ENCODE peak calls at places on chromosomes 16 and 17, in six cellular contexts. M, S, F, V, D and I are unnamed samples. For H3K4me1 and H3K36me3, the result is how much of the 10 kb centered on the place peaks cover.

GRCh38 chr16:58733671-58734458 is at the start of gene GOT2:
- DNase-seq in M (peak), D (peak), V (peak), S (peak), F (peak), I (peak)

GRCh38 chr16:56742030-56742984 is 12.4 kb downstream of the NUP93 start:
- DNase-seq in D (no peak), S (no peak), F (no peak), M (no peak), V (no peak), I (no peak)

GRCh38 chr16:11076259-11077018 is 132.1 kb downstream of the CLEC16A start:
- DNase-seq in S (no peak), F (no peak), M (no peak), V (no peak), D (no peak), I (no peak)

GRCh38 chr16:79997257-79997656 is 396.7 kb upstream of the MAF start:
- DNase-seq in M (no peak), V (no peak), D (no peak), S (no peak), F (no peak), I (no peak)

GRCh38 chr17:47205419-47205963 is 3.7 kb upstream of the MYL4 start:
- DNase-seq in S (peak), M (peak), V (peak), D (peak), F (no peak), I (peak)

GRCh38 chr17:50079334-50080095 is 15.6 kb upstream of the PDK2 start:
- DNase-seq in S (peak), M (peak), V (no peak), F (peak), D (no peak), I (no peak)

GRCh38 chr16:11405331-11406176 is 60.3 kb downstream of the RMI2 start:
- DNase-seq in F (peak), S (peak), M (no peak), D (peak), V (no peak), I (no peak)

GRCh38 chr17:78346605-78347250 is 13.1 kb downstream of the SOCS3 start:
- DNase-seq in V (no peak), S (no peak), F (peak), D (no peak), M (no peak), I (no peak)

GRCh38 chr16:2194852-2195315 is 1.5 kb downstream of the CASKIN1 start:
- DNase-seq in M (no peak), S (peak), V (peak), F (no peak), D (peak), I (no peak)

GRCh38 chr16:9091867-9092281 is 430 bp downstream of the HAPSTR1 start:
- DNase-seq in F (peak), M (peak), S (peak), V (peak), D (peak), I (no peak)

GRCh38 chr17:954431-955164 is 25.0 kb downstream of the NXN start:
- DNase-seq in V (no peak), S (no peak), D (no peak), F (peak), M (no peak), I (no peak)

GRCh38 chr16:29901607-29901945 is 1.3 kb downstream of the ASPHD1 start:
- DNase-seq in M (no peak), F (no peak), S (no peak), D (no peak), V (no peak), I (no peak)

GRCh38 chr16:71255721-71256120 is 25.2 kb upstream of the HYDIN start:
- DNase-seq in V (no peak), F (no peak), M (no peak), S (no peak), D (no peak), I (no peak)

GRCh38 chr16:88758227-88758943 is 26.6 kb downstream of the PIEZO1 start:
- DNase-seq in S (no peak), M (no peak), F (no peak), D (no peak), V (no peak), I (no peak)

GRCh38 chr17:62704381-62704971 is 77.0 kb downstream of the MRC2 start:
- DNase-seq in D (peak), F (no peak), V (no peak), S (peak), M (peak), I (no peak)

GRCh38 chr16:20762404-20763123 is 1.2 kb upstream of the ACSM3 start:
- DNase-seq in M (no peak), V (no peak), S (no peak), D (no peak), F (no peak), I (no peak)

GRCh38 chr16:58053682-58054005 is 28.1 kb downstream of the MMP15 start:
- DNase-seq in F (no peak), V (no peak), S (no peak), D (no peak), M (no peak), I (no peak)

DNA sequence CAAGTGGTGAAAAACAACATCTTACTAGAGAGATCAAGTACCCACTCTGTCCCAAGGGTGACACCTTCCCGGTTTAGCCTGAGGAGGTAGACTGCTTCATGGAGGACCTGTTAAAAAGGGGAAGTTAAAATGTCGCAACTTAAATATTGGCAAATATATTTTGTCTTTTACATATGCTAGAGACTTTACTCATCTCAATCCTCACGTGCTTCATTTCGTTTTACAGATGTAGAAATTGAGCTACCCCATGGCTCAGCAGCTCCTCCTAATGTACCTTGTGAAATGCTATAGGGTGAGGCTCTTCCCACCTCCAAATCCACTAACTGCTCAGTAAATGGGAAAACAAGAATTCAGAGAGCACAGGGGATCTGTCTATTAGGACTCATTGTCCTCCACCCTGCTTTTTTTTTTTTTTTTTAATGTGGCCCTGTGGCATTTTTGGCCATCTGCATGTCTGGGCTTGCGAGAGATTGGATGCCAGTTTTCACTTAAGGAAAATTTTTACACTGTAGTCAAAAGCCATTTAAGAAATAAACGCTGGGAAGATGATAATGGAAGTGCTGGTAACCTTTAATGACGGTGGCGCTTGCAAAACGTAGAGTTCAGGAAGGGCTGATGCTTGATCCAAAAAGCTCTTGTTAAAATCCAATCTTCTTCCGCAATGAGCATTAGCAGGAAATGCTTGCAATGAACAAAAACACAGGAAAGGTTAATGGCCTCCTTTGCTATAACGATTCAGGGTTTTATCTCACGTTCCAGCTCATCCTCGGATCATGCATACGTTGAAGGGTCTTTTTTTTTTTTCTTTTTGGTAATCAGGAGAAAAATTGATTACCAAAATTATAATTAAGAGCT is 39.8 kb downstream of the HSBP1 start:
- DNase-seq in S (no peak), V (no peak), F (no peak), D (no peak), M (no peak), I (no peak)
- H3K4me1 ChIP-seq in S (under half), V (under half), F (under half), D (under half), M (under half), I (under half)

GRCh38 chr16:3769942-3770341 is 52.6 kb upstream of the TRAP1 start:
- DNase-seq in F (no peak), M (no peak), V (no peak), D (no peak), S (no peak), I (no peak)
- H3K36me3 ChIP-seq in F (under half), M (half or more), V (half or more), D (under half), S (half or more), I (half or more)

DNA sequence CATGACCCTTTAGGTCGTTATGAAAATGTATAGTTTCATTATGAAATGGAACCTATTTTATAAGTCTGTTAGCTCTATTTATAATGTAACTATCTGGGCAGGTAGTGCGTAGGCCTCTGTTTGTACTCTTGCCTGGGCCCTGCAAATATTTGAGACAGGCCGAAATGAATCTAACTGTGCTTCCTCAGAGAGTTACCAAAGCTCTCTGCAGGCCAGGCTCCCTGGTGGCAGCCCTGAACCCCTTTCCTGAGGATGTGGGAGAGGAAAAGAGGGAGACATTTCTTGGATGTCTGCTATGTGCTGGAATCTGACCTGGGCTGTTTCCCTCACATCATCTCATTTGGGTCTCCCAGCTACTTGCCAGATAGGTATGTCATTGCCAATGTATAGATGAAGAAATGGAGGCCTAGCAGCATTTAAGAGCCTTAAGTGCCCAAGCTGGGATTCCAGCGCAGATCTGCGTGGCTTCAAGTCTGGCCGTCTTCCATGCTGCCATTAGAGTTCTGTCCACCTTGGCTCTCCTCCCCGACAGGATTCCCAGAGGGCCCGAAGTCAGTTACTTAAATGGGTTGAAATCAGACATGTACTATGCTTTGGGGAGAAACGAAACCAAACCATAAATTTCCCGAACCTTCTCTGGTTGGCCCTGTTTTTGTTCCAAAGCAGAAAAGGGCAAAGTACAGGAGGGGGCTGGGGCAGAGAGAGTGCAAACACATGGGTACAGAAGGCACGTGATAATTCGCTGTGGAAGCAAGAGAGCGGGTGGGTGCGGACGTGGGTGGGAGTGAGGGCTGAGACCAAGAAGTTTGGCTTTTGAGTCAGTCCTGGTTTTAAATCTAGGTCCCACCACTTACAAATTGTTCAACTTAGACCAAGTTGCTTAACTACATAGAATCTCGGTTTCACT is 33.0 kb upstream of the CCR7 start:
- DNase-seq in V (peak), M (peak), F (no peak), D (no peak), S (no peak), I (no peak)
- H3K4me3 ChIP-seq in V (peak), M (peak), F (no peak), D (no peak), S (no peak), I (no peak)

GRCh38 chr17:63941751-63942150 is 9.6 kb upstream of the CD79B start:
- DNase-seq in V (no peak), S (no peak), M (no peak), D (no peak), F (no peak), I (no peak)
- H3K4me1 ChIP-seq in V (under half), S (under half), M (under half), D (under half), F (under half), I (under half)

DNA sequence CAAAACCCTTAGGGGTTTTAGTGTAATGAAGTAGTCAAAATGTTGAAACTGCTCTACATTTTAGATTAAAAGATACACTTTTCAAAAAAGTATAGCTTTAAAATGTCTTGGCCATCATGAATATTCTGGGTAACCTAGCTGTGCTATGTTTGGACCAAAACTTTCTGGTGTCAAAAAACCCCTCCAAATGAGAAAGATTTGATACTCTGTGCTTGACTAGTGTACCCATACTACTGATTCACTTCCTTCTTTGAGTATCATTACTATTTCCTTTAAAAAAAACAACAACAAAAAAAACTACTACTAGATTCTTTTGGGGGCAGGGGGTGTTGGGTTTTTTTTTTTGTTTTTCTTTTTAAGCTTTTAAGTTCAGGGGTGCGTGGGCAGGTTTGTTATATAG is 37.3 kb downstream of the PTRH2 start:
- DNase-seq in D (no peak), S (no peak), V (no peak), M (no peak), F (no peak), I (no peak)
- H3K36me3 ChIP-seq in D (under half), S (half or more), V (half or more), M (half or more), F (under half), I (under half)

DNA sequence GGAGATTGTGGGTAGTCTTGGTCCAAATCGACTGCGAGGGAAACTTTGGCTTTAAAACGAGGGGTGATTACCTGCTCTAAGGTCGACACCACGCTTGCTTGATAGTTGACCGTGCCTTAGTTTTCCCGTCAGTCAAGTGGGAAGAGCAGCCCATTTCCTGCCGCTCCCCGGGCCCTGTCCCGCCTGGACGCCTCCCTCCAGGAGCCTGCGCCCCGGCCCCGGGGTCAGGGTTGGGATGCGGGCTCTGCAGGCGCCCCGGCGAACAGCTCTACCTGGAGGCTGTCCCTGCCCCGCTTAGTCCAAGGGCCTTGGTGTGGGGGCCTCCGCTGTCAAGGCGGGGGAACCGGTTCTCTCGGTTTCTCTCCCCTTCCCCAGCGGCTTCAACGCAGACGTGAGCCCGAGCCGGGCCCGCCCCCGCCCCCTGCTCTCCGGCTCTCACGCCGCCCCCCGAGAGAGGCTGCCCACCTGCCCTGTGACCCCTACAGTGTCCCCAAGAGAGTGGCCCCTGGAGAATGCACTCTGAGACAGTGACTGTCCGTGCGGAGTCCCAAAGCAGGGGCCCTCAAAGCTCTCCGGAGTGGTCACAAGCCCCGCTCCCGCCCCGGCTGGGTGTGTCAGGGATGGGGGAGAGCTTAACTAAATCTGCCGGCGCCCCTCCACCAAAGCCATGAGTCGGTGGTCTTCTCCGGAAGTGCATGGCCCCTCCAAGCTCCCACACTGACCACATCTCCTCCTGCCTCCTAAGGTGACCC is 117.4 kb upstream of the SMURF2 start:
- DNase-seq in M (peak), F (no peak), V (no peak), S (no peak), D (no peak), I (no peak)
- H3K4me3 ChIP-seq in M (peak), F (peak), V (no peak), S (peak), D (no peak), I (peak)

DNA sequence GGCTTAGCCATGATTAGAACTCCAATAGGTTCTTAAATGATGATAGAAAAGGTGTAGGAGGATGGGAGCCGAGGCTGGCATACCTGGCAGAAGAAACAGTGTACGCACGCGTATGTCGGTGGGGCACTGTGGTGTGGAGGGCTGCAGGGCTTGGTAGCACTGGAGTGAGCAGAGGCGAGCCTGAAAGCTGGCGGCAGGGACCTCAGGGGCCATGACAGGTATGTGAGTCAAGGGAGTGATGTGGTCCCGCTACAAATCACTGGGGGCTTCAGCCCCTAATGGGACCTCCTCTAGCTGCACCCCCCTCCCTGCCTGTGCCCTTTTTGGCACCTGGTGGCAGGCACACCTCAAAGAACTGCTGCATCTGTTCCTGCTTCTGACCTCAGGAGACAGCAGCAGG is 67.3 kb downstream of the RAI1 start:
- DNase-seq in S (no peak), M (no peak), V (no peak), F (no peak), D (no peak), I (no peak)
- H3K4me1 ChIP-seq in S (half or more), M (under half), V (under half), F (half or more), D (under half), I (half or more)

DNA sequence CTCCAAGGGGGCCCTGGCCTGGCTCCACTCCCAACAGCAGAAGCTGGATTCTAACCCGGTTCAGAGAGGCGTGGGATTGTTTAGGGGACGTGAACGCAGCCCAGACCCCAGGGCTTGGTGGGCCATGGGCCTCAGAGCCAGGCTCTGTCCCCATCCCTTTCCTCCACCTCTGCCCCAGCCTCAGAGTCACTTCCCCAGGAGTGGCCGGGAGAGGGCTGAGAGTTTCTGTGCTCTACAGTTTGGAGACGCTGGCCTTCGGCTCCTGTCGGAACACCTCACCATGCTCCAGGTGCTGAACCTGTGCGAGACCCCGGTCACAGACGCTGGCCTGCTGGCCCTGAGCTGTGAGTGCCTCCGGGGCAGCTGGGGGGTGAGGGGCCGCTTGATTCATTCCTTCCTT is 73.8 kb upstream of the PLCG2 start:
- DNase-seq in V (no peak), S (no peak), F (peak), D (no peak), M (no peak), I (no peak)
- H3K36me3 ChIP-seq in V (under half), S (half or more), F (under half), D (under half), M (under half), I (under half)